ENCODE peak calls at places on chromosomes 12 and 14, in six cellular contexts. One of them, this sample, is unnamed.

GRCh38 chr12:31570880-31571279 is 20.1 kb downstream of the DENND5B start:
- DNase-seq in effector memory CD4-positive, alpha-beta T cell: no peak
- DNase-seq in CD4-positive, alpha-beta memory T cell: no peak
- DNase-seq in tibial artery: no peak
- DNase-seq in substantia nigra: no peak
- DNase-seq in heart left ventricle: no peak
- DNase-seq in this sample: no peak

GRCh38 chr12:101207086-101207780 is 2.8 kb downstream of the SLC5A8 start:
- DNase-seq in substantia nigra: no peak
- DNase-seq in heart left ventricle: no peak
- DNase-seq in effector memory CD4-positive, alpha-beta T cell: no peak
- DNase-seq in tibial artery: no peak
- DNase-seq in CD4-positive, alpha-beta memory T cell: no peak
- DNase-seq in this sample: no peak

GRCh38 chr14:105448706-105449111 is 25.9 kb upstream of the CRIP2 start:
- DNase-seq in CD4-positive, alpha-beta memory T cell: peak
- DNase-seq in heart left ventricle: peak
- DNase-seq in substantia nigra: peak
- DNase-seq in tibial artery: peak
- DNase-seq in effector memory CD4-positive, alpha-beta T cell: peak
- DNase-seq in this sample: no peak

GRCh38 chr12:113262710-113263109 is 41.4 kb downstream of the TPCN1 start:
- DNase-seq in effector memory CD4-positive, alpha-beta T cell: no peak
- DNase-seq in CD4-positive, alpha-beta memory T cell: no peak
- DNase-seq in tibial artery: no peak
- DNase-seq in heart left ventricle: no peak
- DNase-seq in substantia nigra: no peak
- DNase-seq in this sample: no peak

GRCh38 chr12:89324437-89324836 is 27.9 kb downstream of the DUSP6 start:
- DNase-seq in CD4-positive, alpha-beta memory T cell: no peak
- DNase-seq in effector memory CD4-positive, alpha-beta T cell: no peak
- DNase-seq in tibial artery: no peak
- DNase-seq in substantia nigra: no peak
- DNase-seq in heart left ventricle: no peak
- DNase-seq in this sample: no peak

GRCh38 chr14:65103150-65103760 is 938 bp upstream of the MAX start:
- DNase-seq in tibial artery: no peak
- DNase-seq in CD4-positive, alpha-beta memory T cell: no peak
- DNase-seq in substantia nigra: no peak
- DNase-seq in heart left ventricle: no peak
- DNase-seq in effector memory CD4-positive, alpha-beta T cell: no peak
- DNase-seq in this sample: peak

GRCh38 chr12:79238246-79238645 is 373.7 kb downstream of the SYT1 start:
- DNase-seq in effector memory CD4-positive, alpha-beta T cell: no peak
- DNase-seq in tibial artery: no peak
- DNase-seq in heart left ventricle: no peak
- DNase-seq in CD4-positive, alpha-beta memory T cell: no peak
- DNase-seq in substantia nigra: no peak
- DNase-seq in this sample: no peak

GRCh38 chr14:22002860-22003284 is 329.3 kb upstream of the OR4E1 start:
- DNase-seq in CD4-positive, alpha-beta memory T cell: peak
- DNase-seq in heart left ventricle: no peak
- DNase-seq in effector memory CD4-positive, alpha-beta T cell: peak
- DNase-seq in substantia nigra: no peak
- DNase-seq in tibial artery: no peak
- DNase-seq in this sample: peak

GRCh38 chr12:79194595-79194994 is 330.0 kb downstream of the SYT1 start:
- DNase-seq in substantia nigra: no peak
- DNase-seq in effector memory CD4-positive, alpha-beta T cell: no peak
- DNase-seq in tibial artery: no peak
- DNase-seq in CD4-positive, alpha-beta memory T cell: no peak
- DNase-seq in heart left ventricle: no peak
- DNase-seq in this sample: no peak

GRCh38 chr12:93784339-93785086 is 107.3 kb downstream of the CRADD start:
- DNase-seq in effector memory CD4-positive, alpha-beta T cell: peak
- DNase-seq in CD4-positive, alpha-beta memory T cell: peak
- DNase-seq in substantia nigra: no peak
- DNase-seq in heart left ventricle: peak
- DNase-seq in tibial artery: peak
- DNase-seq in this sample: no peak

GRCh38 chr14:75648066-75648838 is 12.4 kb downstream of the ERG28 start:
- DNase-seq in CD4-positive, alpha-beta memory T cell: no peak
- DNase-seq in substantia nigra: no peak
- DNase-seq in heart left ventricle: peak
- DNase-seq in effector memory CD4-positive, alpha-beta T cell: no peak
- DNase-seq in tibial artery: no peak
- DNase-seq in this sample: no peak

GRCh38 chr14:30610719-30611388 is 11.3 kb upstream of the SCFD1 start:
- DNase-seq in effector memory CD4-positive, alpha-beta T cell: no peak
- DNase-seq in CD4-positive, alpha-beta memory T cell: peak
- DNase-seq in heart left ventricle: peak
- DNase-seq in tibial artery: no peak
- DNase-seq in substantia nigra: peak
- DNase-seq in this sample: no peak

GRCh38 chr12:16449459-16449858 is 102.0 kb downstream of the MGST1 start:
- DNase-seq in effector memory CD4-positive, alpha-beta T cell: no peak
- DNase-seq in heart left ventricle: no peak
- DNase-seq in CD4-positive, alpha-beta memory T cell: no peak
- DNase-seq in substantia nigra: no peak
- DNase-seq in tibial artery: no peak
- DNase-seq in this sample: no peak

GRCh38 chr14:88879016-88879415 is 54.6 kb downstream of the TTC8 start:
- DNase-seq in substantia nigra: no peak
- DNase-seq in heart left ventricle: no peak
- DNase-seq in CD4-positive, alpha-beta memory T cell: no peak
- DNase-seq in effector memory CD4-positive, alpha-beta T cell: no peak
- DNase-seq in tibial artery: no peak
- DNase-seq in this sample: no peak

GRCh38 chr12:31011336-31011735 is 62.3 kb upstream of the DDX11 start:
- DNase-seq in tibial artery: peak
- DNase-seq in effector memory CD4-positive, alpha-beta T cell: no peak
- DNase-seq in substantia nigra: no peak
- DNase-seq in heart left ventricle: no peak
- DNase-seq in CD4-positive, alpha-beta memory T cell: no peak
- DNase-seq in this sample: no peak

GRCh38 chr12:31118831-31119530 is 45.3 kb downstream of the DDX11 start:
- DNase-seq in tibial artery: no peak
- DNase-seq in effector memory CD4-positive, alpha-beta T cell: no peak
- DNase-seq in substantia nigra: no peak
- DNase-seq in CD4-positive, alpha-beta memory T cell: peak
- DNase-seq in heart left ventricle: no peak
- DNase-seq in this sample: no peak

GRCh38 chr12:5505751-5506150 is 73.8 kb downstream of the NTF3 start:
- DNase-seq in CD4-positive, alpha-beta memory T cell: no peak
- DNase-seq in heart left ventricle: no peak
- DNase-seq in tibial artery: no peak
- DNase-seq in effector memory CD4-positive, alpha-beta T cell: no peak
- DNase-seq in substantia nigra: no peak
- DNase-seq in this sample: no peak

GRCh38 chr12:88520436-88520820 is 59.8 kb downstream of the KITLG start:
- DNase-seq in CD4-positive, alpha-beta memory T cell: no peak
- DNase-seq in substantia nigra: no peak
- DNase-seq in tibial artery: no peak
- DNase-seq in effector memory CD4-positive, alpha-beta T cell: no peak
- DNase-seq in heart left ventricle: no peak
- DNase-seq in this sample: no peak

GRCh38 chr12:19643635-19644034 is 204.3 kb downstream of the AEBP2 start:
- DNase-seq in effector memory CD4-positive, alpha-beta T cell: no peak
- DNase-seq in CD4-positive, alpha-beta memory T cell: no peak
- DNase-seq in tibial artery: no peak
- DNase-seq in substantia nigra: no peak
- DNase-seq in heart left ventricle: no peak
- DNase-seq in this sample: no peak

GRCh38 chr12:9367828-9368227 is 159.6 kb upstream of the PZP start:
- DNase-seq in tibial artery: no peak
- DNase-seq in heart left ventricle: no peak
- DNase-seq in CD4-positive, alpha-beta memory T cell: no peak
- DNase-seq in substantia nigra: no peak
- DNase-seq in effector memory CD4-positive, alpha-beta T cell: no peak
- DNase-seq in this sample: no peak

GRCh38 chr12:106108187-106108816 is 30.5 kb downstream of the NUAK1 start:
- DNase-seq in substantia nigra: no peak
- DNase-seq in CD4-positive, alpha-beta memory T cell: no peak
- DNase-seq in heart left ventricle: no peak
- DNase-seq in effector memory CD4-positive, alpha-beta T cell: no peak
- DNase-seq in tibial artery: no peak
- DNase-seq in this sample: no peak

GRCh38 chr12:56687225-56688128 is 607 bp downstream of the PTGES3 start:
- DNase-seq in heart left ventricle: peak
- DNase-seq in effector memory CD4-positive, alpha-beta T cell: peak
- DNase-seq in substantia nigra: peak
- DNase-seq in tibial artery: peak
- DNase-seq in CD4-positive, alpha-beta memory T cell: peak
- DNase-seq in this sample: peak

GRCh38 chr12:119990382-119990874 is 1.4 kb downstream of the BICDL1 start:
- DNase-seq in effector memory CD4-positive, alpha-beta T cell: no peak
- DNase-seq in substantia nigra: no peak
- DNase-seq in CD4-positive, alpha-beta memory T cell: no peak
- DNase-seq in tibial artery: no peak
- DNase-seq in heart left ventricle: no peak
- DNase-seq in this sample: no peak

GRCh38 chr12:126937431-126937830 is 1329.5 kb upstream of the TMEM132C start:
- DNase-seq in CD4-positive, alpha-beta memory T cell: no peak
- DNase-seq in tibial artery: no peak
- DNase-seq in substantia nigra: no peak
- DNase-seq in heart left ventricle: no peak
- DNase-seq in effector memory CD4-positive, alpha-beta T cell: no peak
- DNase-seq in this sample: no peak

GRCh38 chr12:49949124-49949845 is 1.3 kb upstream of the AQP2 start:
- DNase-seq in tibial artery: no peak
- DNase-seq in substantia nigra: no peak
- DNase-seq in heart left ventricle: no peak
- DNase-seq in effector memory CD4-positive, alpha-beta T cell: no peak
- DNase-seq in CD4-positive, alpha-beta memory T cell: no peak
- DNase-seq in this sample: no peak

GRCh38 chr14:29805415-29806123 is 122.1 kb downstream of the PRKD1 start:
- DNase-seq in CD4-positive, alpha-beta memory T cell: no peak
- DNase-seq in tibial artery: peak
- DNase-seq in heart left ventricle: peak
- DNase-seq in substantia nigra: no peak
- DNase-seq in effector memory CD4-positive, alpha-beta T cell: no peak
- DNase-seq in this sample: no peak

GRCh38 chr12:12616512-12617275 is 5.0 kb downstream of the CREBL2 start:
- DNase-seq in heart left ventricle: no peak
- DNase-seq in effector memory CD4-positive, alpha-beta T cell: no peak
- DNase-seq in CD4-positive, alpha-beta memory T cell: peak
- DNase-seq in substantia nigra: no peak
- DNase-seq in tibial artery: no peak
- DNase-seq in this sample: no peak

GRCh38 chr12:85413266-85413665 is 133.2 kb downstream of the ALX1 start:
- DNase-seq in CD4-positive, alpha-beta memory T cell: no peak
- DNase-seq in heart left ventricle: no peak
- DNase-seq in effector memory CD4-positive, alpha-beta T cell: no peak
- DNase-seq in substantia nigra: no peak
- DNase-seq in tibial artery: no peak
- DNase-seq in this sample: no peak

GRCh38 chr12:132279184-132279889 is 50.1 kb downstream of the GALNT9 start:
- DNase-seq in substantia nigra: no peak
- DNase-seq in effector memory CD4-positive, alpha-beta T cell: no peak
- DNase-seq in CD4-positive, alpha-beta memory T cell: no peak
- DNase-seq in heart left ventricle: peak
- DNase-seq in tibial artery: no peak
- DNase-seq in this sample: no peak

GRCh38 chr12:31387466-31387865 is 61.5 kb upstream of the SINHCAF start:
- DNase-seq in CD4-positive, alpha-beta memory T cell: no peak
- DNase-seq in effector memory CD4-positive, alpha-beta T cell: no peak
- DNase-seq in tibial artery: no peak
- DNase-seq in substantia nigra: no peak
- DNase-seq in heart left ventricle: no peak
- DNase-seq in this sample: no peak

GRCh38 chr12:19829100-19829853 is 390.0 kb downstream of the AEBP2 start:
- DNase-seq in effector memory CD4-positive, alpha-beta T cell: no peak
- DNase-seq in substantia nigra: no peak
- DNase-seq in CD4-positive, alpha-beta memory T cell: no peak
- DNase-seq in heart left ventricle: no peak
- DNase-seq in tibial artery: no peak
- DNase-seq in this sample: no peak

GRCh38 chr12:68750506-68750905 is 4.5 kb downstream of the SLC35E3 start:
- DNase-seq in effector memory CD4-positive, alpha-beta T cell: no peak
- DNase-seq in tibial artery: no peak
- DNase-seq in CD4-positive, alpha-beta memory T cell: no peak
- DNase-seq in heart left ventricle: no peak
- DNase-seq in substantia nigra: peak
- DNase-seq in this sample: no peak

GRCh38 chr12:41189395-41190251 is 1.5 kb downstream of the PDZRN4 start:
- DNase-seq in substantia nigra: no peak
- DNase-seq in heart left ventricle: no peak
- DNase-seq in tibial artery: peak
- DNase-seq in effector memory CD4-positive, alpha-beta T cell: no peak
- DNase-seq in CD4-positive, alpha-beta memory T cell: no peak
- DNase-seq in this sample: no peak

GRCh38 chr12:6873094-6874006 is at the start of gene SPSB2:
- DNase-seq in substantia nigra: peak
- DNase-seq in effector memory CD4-positive, alpha-beta T cell: peak
- DNase-seq in CD4-positive, alpha-beta memory T cell: peak
- DNase-seq in heart left ventricle: peak
- DNase-seq in tibial artery: peak
- DNase-seq in this sample: peak
- H3K27ac ChIP-seq in substantia nigra: peak
- H3K27ac ChIP-seq in effector memory CD4-positive, alpha-beta T cell: peak
- H3K27ac ChIP-seq in CD4-positive, alpha-beta memory T cell: peak
- H3K27ac ChIP-seq in heart left ventricle: peak
- H3K27ac ChIP-seq in tibial artery: peak
- H3K27ac ChIP-seq in this sample: peak

DNA sequence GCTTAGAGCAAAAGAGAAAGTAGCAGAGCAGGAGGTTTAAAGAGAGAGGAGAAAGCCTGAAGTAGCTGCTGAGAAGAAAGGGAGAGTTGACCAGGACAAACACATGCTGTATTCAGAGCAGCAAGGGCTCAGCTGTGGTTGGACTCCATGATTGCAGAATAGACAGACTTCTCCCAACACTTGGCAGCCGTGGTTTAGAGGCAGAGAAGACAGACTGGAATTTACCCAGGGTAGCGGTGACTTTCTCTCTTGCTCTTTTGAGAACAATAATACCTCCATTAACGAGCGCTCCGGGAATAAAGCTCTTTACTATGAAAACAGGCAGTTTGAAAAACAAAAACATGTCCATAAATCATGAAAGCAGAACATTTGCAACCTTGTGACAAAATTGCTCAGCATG is 21.4 kb upstream of the IGF1 start:
- DNase-seq in tibial artery: no peak
- DNase-seq in substantia nigra: no peak
- DNase-seq in CD4-positive, alpha-beta memory T cell: no peak
- DNase-seq in heart left ventricle: no peak
- DNase-seq in effector memory CD4-positive, alpha-beta T cell: no peak
- DNase-seq in this sample: no peak
- H3K27ac ChIP-seq in tibial artery: no peak
- H3K27ac ChIP-seq in substantia nigra: no peak
- H3K27ac ChIP-seq in CD4-positive, alpha-beta memory T cell: no peak
- H3K27ac ChIP-seq in heart left ventricle: no peak
- H3K27ac ChIP-seq in effector memory CD4-positive, alpha-beta T cell: no peak
- H3K27ac ChIP-seq in this sample: no peak

GRCh38 chr12:44015333-44015941 is 179.6 kb downstream of the TMEM117 start:
- DNase-seq in substantia nigra: no peak
- DNase-seq in heart left ventricle: no peak
- DNase-seq in effector memory CD4-positive, alpha-beta T cell: no peak
- DNase-seq in tibial artery: no peak
- DNase-seq in CD4-positive, alpha-beta memory T cell: peak
- DNase-seq in this sample: peak
- H3K27ac ChIP-seq in substantia nigra: no peak
- H3K27ac ChIP-seq in heart left ventricle: no peak
- H3K27ac ChIP-seq in effector memory CD4-positive, alpha-beta T cell: no peak
- H3K27ac ChIP-seq in tibial artery: no peak
- H3K27ac ChIP-seq in CD4-positive, alpha-beta memory T cell: no peak
- H3K27ac ChIP-seq in this sample: no peak

GRCh38 chr14:100534528-100535286 is 52.5 kb downstream of the BEGAIN start:
- DNase-seq in heart left ventricle: no peak
- DNase-seq in substantia nigra: no peak
- DNase-seq in CD4-positive, alpha-beta memory T cell: no peak
- DNase-seq in effector memory CD4-positive, alpha-beta T cell: no peak
- DNase-seq in tibial artery: no peak
- DNase-seq in this sample: no peak
- H3K27ac ChIP-seq in heart left ventricle: no peak
- H3K27ac ChIP-seq in substantia nigra: no peak
- H3K27ac ChIP-seq in CD4-positive, alpha-beta memory T cell: no peak
- H3K27ac ChIP-seq in effector memory CD4-positive, alpha-beta T cell: no peak
- H3K27ac ChIP-seq in tibial artery: no peak
- H3K27ac ChIP-seq in this sample: no peak